ENCODE peak calls at places on chromosomes 12 and 14, in eight cellular contexts. E, B, I, A, J, U, W and T are unnamed samples.

GRCh38 chr14:97902630-97903029 is 1105.4 kb downstream of the VRK1 start:
- DNase-seq in E (no peak), B (no peak), I (no peak), A (no peak), J (no peak), U (no peak), W (no peak), T (no peak)

GRCh38 chr12:44875417-44875953 is 630 bp downstream of the NELL2 start:
- DNase-seq in E (peak), B (peak), I (no peak), A (peak), J (peak), U (peak), W (peak), T (no peak)

GRCh38 chr12:49962861-49963765 is 1.4 kb downstream of the AQP5 start:
- DNase-seq in E (peak), B (no peak), I (no peak), A (no peak), J (no peak), U (no peak), W (no peak), T (no peak)

GRCh38 chr14:24094839-24095195 is 706 bp downstream of the PCK2 start:
- DNase-seq in E (no peak), B (no peak), I (no peak), A (peak), J (peak), U (no peak), W (peak), T (no peak)

GRCh38 chr14:25116607-25117006 is 66.7 kb upstream of the STXBP6 start:
- DNase-seq in E (no peak), B (no peak), I (no peak), A (no peak), J (no peak), U (no peak), W (no peak), T (no peak)

GRCh38 chr12:47554046-47554653 is 151.7 kb downstream of the RPAP3 start:
- DNase-seq in E (no peak), B (no peak), I (no peak), A (no peak), J (no peak), U (no peak), W (no peak), T (no peak)

GRCh38 chr12:110317921-110318320 is 36.9 kb downstream of the ATP2A2 start:
- DNase-seq in E (no peak), B (no peak), I (no peak), A (no peak), J (no peak), U (no peak), W (no peak), T (no peak)

GRCh38 chr14:67944605-67945004 is 125.0 kb downstream of the RAD51B start:
- DNase-seq in E (no peak), B (no peak), I (no peak), A (no peak), J (no peak), U (no peak), W (no peak), T (no peak)

GRCh38 chr14:101665478-101666078 is 95.9 kb upstream of the PPP2R5C start:
- DNase-seq in E (no peak), B (peak), I (no peak), A (peak), J (peak), U (peak), W (peak), T (peak)

GRCh38 chr14:58944226-58944769 is 244.2 kb upstream of the DAAM1 start:
- DNase-seq in E (peak), B (no peak), I (no peak), A (no peak), J (no peak), U (no peak), W (no peak), T (no peak)